ENCODE peak calls at places on chromosomes 2 and 18, in six cellular contexts. U is esophagus squamous epithelium, H is sigmoid colon, A is K562, K is right cardiac atrium, E is H7. N is an unnamed sample.

GRCh38 chr18:38115201-38115600 is 549.6 kb upstream of the CELF4 start:
- DNase-seq in K (no peak), U (no peak), E (no peak), A (no peak), H (no peak), N (no peak)

GRCh38 chr2:33108483-33109443 is 162.0 kb downstream of the LTBP1 start:
- DNase-seq in K (no peak), A (peak), E (no peak), H (no peak), U (no peak), N (no peak)

GRCh38 chr2:117717072-117717471 is 97.4 kb upstream of the DDX18 start:
- DNase-seq in A (no peak), U (no peak), K (no peak), E (no peak), H (no peak), N (no peak)

GRCh38 chr2:180050246-180050645 is 43.1 kb upstream of the CWC22 start:
- DNase-seq in U (no peak), H (no peak), K (no peak), E (no peak), A (no peak), N (no peak)

GRCh38 chr2:16044946-16045456 is 104.7 kb downstream of the MYCN start:
- DNase-seq in K (no peak), E (no peak), A (no peak), U (no peak), H (no peak), N (no peak)

GRCh38 chr2:119126650-119127049 is 31.9 kb downstream of the C1QL2 start:
- DNase-seq in K (no peak), H (no peak), U (no peak), A (peak), E (peak), N (no peak)

GRCh38 chr2:68588589-68588988 is 54.8 kb upstream of the PROKR1 start:
- DNase-seq in U (no peak), H (no peak), A (no peak), K (no peak), E (no peak), N (no peak)

GRCh38 chr18:37476182-37476581 is 89.4 kb downstream of the CELF4 start:
- DNase-seq in A (peak), U (no peak), H (no peak), K (no peak), E (peak), N (no peak)

GRCh38 chr18:24831871-24832665 is 371.6 kb downstream of the HRH4 start:
- DNase-seq in E (no peak), H (no peak), A (peak), U (no peak), K (no peak), N (no peak)

GRCh38 chr2:241895732-241896641 is 26.5 kb downstream of the RTP5 start:
- DNase-seq in E (peak), A (no peak), H (no peak), K (no peak), U (peak), N (no peak)

GRCh38 chr2:120441744-120442471 is 96.0 kb downstream of the INHBB start:
- DNase-seq in A (no peak), K (peak), H (peak), U (no peak), E (peak), N (peak)

GRCh38 chr2:213253162-213253561 is 31.1 kb upstream of the SPAG16 start:
- DNase-seq in A (no peak), E (no peak), K (no peak), U (no peak), H (no peak), N (no peak)

GRCh38 chr2:57906152-57906732 is 140.4 kb upstream of the VRK2 start:
- DNase-seq in U (no peak), K (no peak), H (no peak), E (peak), A (peak), N (no peak)

GRCh38 chr2:65788556-65788955 is 356.2 kb upstream of the SPRED2 start:
- DNase-seq in H (no peak), U (no peak), A (peak), E (no peak), K (no peak), N (no peak)

GRCh38 chr2:7704296-7704865 is 787.2 kb downstream of the RNF144A start:
- DNase-seq in E (no peak), H (no peak), A (no peak), U (no peak), K (no peak), N (no peak)

GRCh38 chr18:50456285-50456684 is 81.4 kb downstream of the SKA1 start:
- DNase-seq in K (no peak), H (no peak), E (no peak), U (no peak), A (no peak), N (no peak)

GRCh38 chr18:57209697-57210096 is 62.8 kb downstream of the BOD1L2 start:
- DNase-seq in K (no peak), H (no peak), A (no peak), E (no peak), U (no peak), N (no peak)

GRCh38 chr18:75208055-75208835 is 694 bp downstream of the PTGR3 start:
- DNase-seq in K (peak), A (peak), U (no peak), H (peak), E (peak), N (peak)

GRCh38 chr2:142841788-142842187 is 35.7 kb upstream of the KYNU start:
- DNase-seq in E (no peak), K (no peak), U (no peak), H (no peak), A (no peak), N (no peak)

GRCh38 chr2:237254369-237254861 is 159.5 kb downstream of the COL6A3 start:
- DNase-seq in U (no peak), K (no peak), A (no peak), E (no peak), H (no peak), N (no peak)

GRCh38 chr2:141468746-141469145 is 662.1 kb downstream of the LRP1B start:
- DNase-seq in E (no peak), A (no peak), K (no peak), H (no peak), U (no peak), N (no peak)

GRCh38 chr2:95043300-95043786 is 17.8 kb downstream of the MAL start:
- DNase-seq in A (no peak), U (no peak), H (peak), K (peak), E (peak), N (peak)

GRCh38 chr2:212842544-212843185 is 304.1 kb upstream of the ERBB4 start:
- DNase-seq in A (no peak), H (no peak), U (no peak), E (no peak), K (no peak), N (no peak)

GRCh38 chr18:901769-902168 is 2.9 kb upstream of the ADCYAP1 start:
- DNase-seq in E (peak), A (no peak), K (no peak), U (no peak), H (no peak), N (no peak)

GRCh38 chr2:205759286-205759685 is 77.0 kb downstream of the NRP2 start:
- DNase-seq in A (no peak), E (no peak), U (no peak), K (no peak), H (peak), N (no peak)

GRCh38 chr18:29191263-29191662 is 1014.3 kb upstream of the CDH2 start:
- DNase-seq in A (no peak), E (peak), H (no peak), U (no peak), K (no peak), N (no peak)

GRCh38 chr2:11050565-11050964 is 104.7 kb upstream of the SLC66A3 start:
- DNase-seq in U (no peak), K (no peak), H (no peak), A (no peak), E (no peak), N (no peak)

GRCh38 chr18:51751901-51752300 is 554.4 kb upstream of the MEX3C start:
- DNase-seq in E (no peak), A (no peak), U (no peak), K (no peak), H (no peak), N (no peak)

GRCh38 chr2:192124576-192124975 is 70.2 kb downstream of the TMEFF2 start:
- DNase-seq in K (no peak), U (no peak), A (no peak), E (no peak), H (no peak), N (no peak)

GRCh38 chr2:176447616-176448015 is 178.4 kb downstream of the MTX2 start:
- DNase-seq in H (no peak), A (no peak), K (no peak), E (no peak), U (no peak), N (no peak)

GRCh38 chr18:27005589-27005988 is 140.1 kb upstream of the AQP4 start:
- DNase-seq in A (peak), H (no peak), E (peak), U (no peak), K (no peak), N (no peak)

GRCh38 chr2:202237787-202238233 is 587 bp downstream of the SUMO1 start:
- DNase-seq in U (no peak), E (peak), A (peak), K (peak), H (peak), N (peak)

GRCh38 chr2:98823196-98824166 is 92.5 kb upstream of the MGAT4A start:
- DNase-seq in A (no peak), E (peak), K (peak), U (no peak), H (no peak), N (no peak)

GRCh38 chr2:191748050-191748449 is 70.1 kb downstream of the NABP1 start:
- DNase-seq in H (no peak), K (no peak), E (no peak), U (no peak), A (no peak), N (no peak)

GRCh38 chr2:44938287-44939073 is 3.0 kb upstream of the SIX3 start:
- DNase-seq in K (no peak), A (no peak), U (no peak), E (peak), H (no peak), N (no peak)

GRCh38 chr18:79784965-79785770 is 12.6 kb upstream of the KCNG2 start:
- DNase-seq in K (no peak), H (peak), E (peak), U (no peak), A (no peak), N (no peak)

GRCh38 chr18:22169889-22170420 is 566 bp downstream of the GATA6 start:
- DNase-seq in E (peak), H (no peak), U (no peak), K (peak), A (no peak), N (no peak)

GRCh38 chr2:135997380-135997779 is 12.0 kb upstream of the DARS1 start:
- DNase-seq in E (peak), K (no peak), U (no peak), H (no peak), A (no peak), N (no peak)
- H3K4me3 ChIP-seq in E (no peak), K (no peak), U (no peak), H (no peak), A (no peak), N (no peak)

GRCh38 chr2:233012301-233012971 is 620 bp downstream of the NGEF start:
- DNase-seq in K (no peak), A (no peak), E (no peak), H (no peak), U (no peak), N (no peak)
- H3K4me3 ChIP-seq in K (no peak), A (no peak), E (no peak), H (no peak), U (no peak), N (no peak)

DNA sequence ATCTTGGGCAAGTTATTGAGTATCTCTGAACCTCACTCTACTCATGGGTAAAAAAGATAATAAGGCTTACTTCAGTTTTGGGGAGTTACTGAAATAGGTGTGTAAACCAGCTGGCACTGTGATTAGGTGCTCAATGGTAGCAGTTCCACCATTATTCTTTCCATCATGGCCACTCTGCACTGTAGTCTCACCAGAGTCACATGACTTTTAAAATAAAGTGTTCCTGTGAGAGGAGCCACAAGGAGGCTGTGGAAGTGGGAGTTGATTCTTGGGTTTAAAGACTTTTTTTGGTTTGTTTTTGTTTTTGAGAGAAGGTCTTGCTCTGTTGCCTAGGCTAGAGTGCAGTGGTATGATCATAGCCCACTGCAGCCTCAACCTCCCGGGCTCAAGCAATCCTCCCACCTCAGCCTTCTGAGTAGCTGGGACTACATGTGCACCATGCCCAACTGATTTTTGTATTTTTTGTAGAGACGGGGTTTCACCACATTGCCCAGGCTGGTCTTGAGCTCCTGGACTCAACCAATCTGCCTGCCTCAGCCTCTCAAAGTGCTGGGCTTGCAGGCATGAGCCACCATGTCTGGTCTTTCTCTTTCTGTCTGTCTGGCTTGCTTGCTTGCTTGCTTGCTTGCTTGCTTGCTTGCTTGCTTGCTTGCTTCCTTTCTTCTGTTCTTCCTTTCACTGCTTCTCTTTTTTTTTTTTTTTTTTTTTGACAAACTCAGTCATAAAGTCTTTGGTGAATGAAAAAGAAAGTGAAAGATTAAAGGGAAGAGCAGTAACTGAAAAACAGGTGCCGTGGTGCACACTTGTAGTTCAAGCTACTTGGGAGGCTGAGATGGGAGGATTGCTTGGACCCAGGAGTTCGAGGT is 21.2 kb upstream of the ACVR1 start:
- DNase-seq in K (no peak), E (no peak), H (no peak), A (peak), U (no peak), N (no peak)
- H3K4me3 ChIP-seq in K (no peak), E (no peak), H (no peak), A (no peak), U (no peak), N (no peak)

DNA sequence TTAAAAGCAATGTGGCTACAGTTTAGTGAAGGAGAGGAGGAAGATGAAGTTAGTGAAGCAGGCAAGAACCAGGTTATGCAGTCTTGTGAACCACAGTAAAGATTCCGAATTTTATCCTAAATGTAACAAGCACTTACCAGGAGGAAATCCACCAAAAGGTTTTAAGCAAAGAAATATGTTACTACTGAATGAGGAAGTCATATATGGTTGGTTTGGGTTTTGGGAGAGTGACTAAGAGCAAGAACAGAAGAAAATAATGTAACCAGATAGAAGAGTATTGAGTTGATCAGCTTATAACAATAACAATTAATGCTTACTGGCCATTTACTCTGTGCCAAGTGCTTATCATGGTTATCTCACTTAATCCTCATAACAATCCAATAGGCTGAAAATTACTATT is 1.9 kb downstream of the USP37 start:
- DNase-seq in A (no peak), U (no peak), H (no peak), K (no peak), E (no peak), N (no peak)
- H3K4me3 ChIP-seq in A (no peak), U (no peak), H (no peak), K (no peak), E (no peak), N (no peak)

GRCh38 chr2:36780231-36780808 is 83.8 kb downstream of the VIT start:
- DNase-seq in E (peak), H (no peak), K (no peak), U (no peak), A (peak), N (no peak)
- H3K4me3 ChIP-seq in E (no peak), H (no peak), K (no peak), U (no peak), A (no peak), N (no peak)

GRCh38 chr2:170814551-170815245 is 2.0 kb upstream of the GAD1 start:
- DNase-seq in E (peak), U (no peak), A (no peak), K (no peak), H (no peak), N (no peak)

GRCh38 chr2:170815311-170815710 is 1.4 kb upstream of the GAD1 start:
- DNase-seq in K (no peak), A (no peak), H (no peak), U (no peak), E (no peak), N (no peak)

GRCh38 chr2:170816499-170817246 is at the start of gene GAD1:
- DNase-seq in U (no peak), K (no peak), E (peak), A (peak), H (peak), N (peak)

GRCh38 chr2:170817247-170817998 is 736 bp downstream of the GAD1 start:
- DNase-seq in E (peak), K (no peak), H (no peak), U (no peak), A (peak), N (no peak)

DNA sequence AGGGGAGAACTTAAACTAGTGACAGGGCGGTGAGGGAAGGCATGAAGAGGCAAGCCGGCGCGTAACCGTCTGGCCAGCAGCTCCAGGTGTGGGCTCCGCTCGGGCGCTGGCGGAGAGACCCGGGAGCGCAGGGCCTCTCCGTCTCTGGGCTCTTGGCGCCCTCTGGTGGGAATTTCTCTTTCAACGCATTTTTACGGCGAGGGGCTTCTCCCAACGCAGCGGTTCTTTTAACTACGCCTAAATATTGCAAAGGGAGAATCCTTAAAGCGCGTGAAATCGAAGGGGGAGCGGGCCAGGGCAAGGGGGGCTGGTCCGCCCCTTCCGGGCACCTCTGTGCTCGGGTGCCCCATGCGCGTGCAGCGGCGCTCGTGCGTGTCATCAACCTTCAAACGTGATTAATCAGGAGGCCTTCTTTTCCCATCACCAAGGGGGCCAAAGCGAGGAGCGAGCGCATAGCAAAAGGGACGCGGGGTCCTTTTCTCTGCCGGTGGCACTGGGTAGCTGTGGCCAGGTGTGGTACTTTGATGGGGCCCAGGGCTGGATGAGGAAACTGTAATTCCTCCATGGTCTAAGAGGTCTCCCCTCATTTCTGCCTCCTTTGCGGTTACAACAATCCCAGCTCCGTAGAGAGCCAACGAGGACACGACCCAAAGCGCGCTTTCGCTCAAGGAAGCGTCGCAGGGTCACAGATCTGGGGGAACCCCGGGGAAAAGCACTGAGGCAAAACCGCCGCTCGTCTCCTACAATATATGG is 765 bp upstream of the GAD1 start:
- DNase-seq in K (peak), A (peak), H (no peak), E (peak), U (no peak), N (peak)
- H3K4me3 ChIP-seq in K (peak), A (peak), H (peak), E (peak), U (peak), N (no peak)

N was measured in lung.